ENCODE peak calls at places on chromosome 15, in four cellular contexts. V is fibroblast of lung, N is OCI-LY7, K is mammary epithelial cell. O is an unnamed sample.

GRCh38 chr15:92306662-92307061 is 87.0 kb upstream of the ST8SIA2 start:
- DNase-seq in V (no peak), N (no peak), K (peak), O (peak)

GRCh38 chr15:94205366-94205765 is 26.0 kb upstream of the MCTP2 start:
- DNase-seq in V (no peak), N (no peak), K (no peak), O (no peak)

GRCh38 chr15:59522988-59523461 is 85.0 kb downstream of the FAM81A start:
- DNase-seq in K (no peak), V (no peak), N (peak), O (no peak)

GRCh38 chr15:83112233-83112958 is 5.0 kb downstream of the TM6SF1 start:
- DNase-seq in N (no peak), K (no peak), V (peak), O (no peak)

GRCh38 chr15:51218249-51218648 is 120.1 kb downstream of the CYP19A1 start:
- DNase-seq in K (no peak), V (no peak), N (no peak), O (no peak)

GRCh38 chr15:58517682-58518525 is 86.1 kb downstream of the LIPC start:
- DNase-seq in N (peak), V (no peak), K (no peak), O (no peak)

GRCh38 chr15:79051941-79052731 is 38.4 kb downstream of the RASGRF1 start:
- DNase-seq in K (no peak), N (no peak), V (no peak), O (no peak)

GRCh38 chr15:86002444-86002843 is 77.2 kb upstream of the AGBL1 start:
- DNase-seq in V (no peak), K (peak), N (no peak), O (no peak)

GRCh38 chr15:51038258-51039042 is 56.3 kb downstream of the TNFAIP8L3 start:
- DNase-seq in K (peak), V (no peak), N (no peak), O (no peak)

GRCh38 chr15:98920091-98920880 is 87.3 kb downstream of the PGPEP1L start:
- DNase-seq in V (no peak), K (peak), N (no peak), O (peak)

DNA sequence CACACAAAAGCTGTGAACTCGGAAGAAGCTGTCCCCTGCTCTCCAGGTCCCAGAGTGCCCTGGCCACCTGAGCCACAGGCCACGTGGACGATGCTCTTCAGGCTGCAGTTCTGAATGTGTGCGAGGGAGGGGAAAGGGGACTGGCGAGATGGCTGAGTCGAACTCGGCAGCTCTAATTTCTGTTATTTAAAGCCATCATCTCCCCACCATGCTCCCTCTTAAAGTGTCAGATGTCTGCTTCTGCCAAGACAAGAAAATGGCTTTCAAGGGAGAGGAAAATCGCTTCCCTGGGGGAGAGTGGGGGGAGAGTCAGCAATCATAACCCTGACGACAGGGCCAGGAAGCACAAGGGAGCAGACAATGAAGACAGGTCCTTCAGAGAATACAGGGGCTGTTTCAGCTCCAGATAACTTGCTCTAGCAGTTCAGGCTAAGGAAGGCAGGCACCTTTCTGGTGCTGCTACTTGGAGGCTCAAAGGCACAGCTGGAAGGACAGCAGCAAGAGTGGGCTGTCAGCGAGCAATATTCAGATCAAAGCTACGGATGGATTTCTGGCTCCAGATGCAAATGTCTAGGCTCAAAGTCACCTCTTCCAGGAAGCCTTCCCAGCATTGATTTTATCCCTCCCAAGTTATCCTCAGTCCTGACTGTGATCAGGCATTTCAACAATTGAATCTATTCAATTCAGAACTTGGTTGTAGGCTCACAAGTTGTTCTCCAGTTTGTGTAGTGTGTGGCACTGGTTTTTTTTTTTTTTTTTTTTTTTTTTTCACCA is 15.5 kb upstream of the CCDC33 start:
- DNase-seq in K (no peak), V (no peak), N (no peak), O (no peak)
- H2AFZ ChIP-seq in K (no peak), V (no peak), N (no peak), O (no peak)

GRCh38 chr15:90143176-90143655 is 40.9 kb upstream of the IDH2 start:
- DNase-seq in K (peak), N (peak), V (peak), O (no peak)
- H2AFZ ChIP-seq in K (peak), N (peak), V (no peak), O (no peak)

GRCh38 chr15:101008158-101009139 is 89.3 kb downstream of the LRRK1 start:
- DNase-seq in N (peak), V (peak), K (peak), O (peak)
- H2AFZ ChIP-seq in N (peak), V (peak), K (peak), O (peak)

GRCh38 chr15:101432982-101433381 is 56.5 kb downstream of the PCSK6 start:
- DNase-seq in N (no peak), K (no peak), V (no peak), O (no peak)

GRCh38 chr15:101431301-101431700 is 58.2 kb downstream of the PCSK6 start:
- DNase-seq in N (no peak), K (no peak), V (no peak), O (no peak)

GRCh38 chr15:101431748-101432147 is 57.8 kb downstream of the PCSK6 start:
- DNase-seq in N (no peak), K (no peak), V (no peak), O (no peak)

GRCh38 chr15:101434032-101434920 is 55.2 kb downstream of the PCSK6 start:
- DNase-seq in V (no peak), K (no peak), N (no peak), O (no peak)

DNA sequence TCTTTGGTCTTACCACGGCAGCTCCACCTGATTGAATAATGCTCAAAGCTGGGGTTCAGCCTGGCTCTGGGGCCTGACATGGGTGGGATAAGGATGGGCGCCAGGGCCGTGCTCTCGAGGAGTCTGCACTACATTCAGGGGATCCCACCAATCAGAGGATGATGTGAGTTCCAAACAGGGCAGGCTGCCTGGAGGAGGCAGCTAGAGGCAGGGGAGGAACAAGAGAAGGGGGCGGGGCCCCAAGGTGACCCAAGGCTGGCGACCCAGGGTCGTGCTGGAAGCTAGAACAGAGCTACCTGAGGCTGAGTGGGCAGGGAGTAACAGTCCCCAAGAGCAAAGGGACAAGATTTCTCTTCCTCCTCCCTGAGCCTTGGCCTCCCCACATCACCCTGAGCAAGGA is 56.1 kb downstream of the PCSK6 start:
- DNase-seq in N (no peak), V (no peak), K (no peak), O (no peak)
- H2AFZ ChIP-seq in N (no peak), V (no peak), K (no peak), O (no peak)

DNA sequence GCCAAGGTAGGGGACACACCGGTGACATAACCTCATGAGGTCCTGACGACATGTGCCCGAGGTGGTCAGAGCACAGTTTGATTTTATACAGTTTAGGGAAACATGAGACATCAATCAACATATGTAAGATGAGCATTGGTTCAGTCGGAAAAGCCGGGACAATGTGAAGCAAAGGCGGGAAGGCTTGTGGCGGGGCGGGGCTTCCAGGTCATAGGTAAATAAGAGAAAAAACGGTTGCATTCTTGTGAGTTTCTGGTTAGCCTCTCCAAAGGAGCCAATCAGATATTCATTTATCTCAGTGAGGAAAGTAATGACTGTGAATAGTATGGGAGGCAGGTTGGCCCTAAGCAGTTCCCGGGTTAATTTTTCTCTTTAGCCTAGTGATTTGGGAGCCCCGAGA is 271.7 kb upstream of the ATP10A start:
- DNase-seq in K (no peak), N (no peak), V (no peak), O (no peak)
- H2AFZ ChIP-seq in K (no peak), N (no peak), V (no peak), O (no peak)

GRCh38 chr15:70098170-70098460 is 398 bp upstream of the TLE3 start:
- DNase-seq in K (no peak), N (no peak), V (no peak), O (no peak)
- H2AFZ ChIP-seq in K (no peak), N (no peak), V (no peak), O (peak)

DNA sequence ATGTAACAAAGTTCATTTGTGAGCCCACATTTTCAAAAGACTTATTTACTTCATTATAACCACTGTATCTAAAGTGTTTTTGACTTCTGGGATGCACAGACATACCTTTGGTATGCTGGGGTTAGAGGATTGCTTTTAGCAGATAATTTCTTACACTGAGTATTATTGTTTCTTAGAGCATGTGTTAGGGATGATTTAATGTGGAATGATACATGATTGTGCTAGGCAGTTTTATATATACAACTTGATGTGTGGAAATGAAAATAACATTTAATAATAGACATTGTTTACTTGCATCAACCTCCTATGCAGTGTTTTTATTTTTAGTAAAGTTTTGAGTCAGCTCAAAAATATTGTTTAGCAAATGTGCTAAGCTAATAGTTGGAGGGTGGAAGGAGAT is 3.4 kb downstream of the KIF23 start:
- DNase-seq in N (no peak), K (no peak), V (no peak), O (peak)
- H2AFZ ChIP-seq in N (no peak), K (no peak), V (no peak), O (peak)

O was measured in GM23248.